ENCODE peak calls at places on chromosomes 13 and 19, in eight cellular contexts. D, W, B, H, J, U, I and F are unnamed samples.

GRCh38 chr19:55383789-55384575 is at the start of gene TMEM238:
- DNase-seq in D (no peak), W (peak), B (peak), H (no peak), J (no peak), U (no peak), I (peak), F (peak)

GRCh38 chr13:114015608-114016295 is 41.9 kb upstream of the C13orf46 start:
- DNase-seq in D (no peak), W (peak), B (no peak), H (no peak), J (no peak), U (no peak), I (no peak), F (no peak)

GRCh38 chr13:22375151-22375550 is 704.3 kb downstream of the FGF9 start:
- DNase-seq in D (peak), W (no peak), B (no peak), H (no peak), J (no peak), U (no peak), I (no peak), F (no peak)

GRCh38 chr19:6753178-6754031 is 13.8 kb downstream of the SH2D3A start:
- DNase-seq in D (no peak), W (peak), B (peak), H (peak), J (peak), U (no peak), I (peak), F (peak)

GRCh38 chr19:5107432-5108122 is 138.7 kb downstream of the KDM4B start:
- DNase-seq in D (no peak), W (no peak), B (no peak), H (no peak), J (no peak), U (no peak), I (no peak), F (no peak)

GRCh38 chr19:51750381-51751124 is 1.1 kb downstream of the FPR1 start:
- DNase-seq in D (no peak), W (no peak), B (peak), H (no peak), J (no peak), U (no peak), I (no peak), F (no peak)

GRCh38 chr13:27171244-27171829 is at the start of gene USP12:
- DNase-seq in D (no peak), W (peak), B (peak), H (peak), J (no peak), U (no peak), I (peak), F (no peak)

GRCh38 chr19:10808937-10809655 is 26.9 kb downstream of the TMED1 start:
- DNase-seq in D (no peak), W (no peak), B (no peak), H (no peak), J (no peak), U (no peak), I (no peak), F (no peak)

GRCh38 chr19:3025516-3025890 is 3.6 kb downstream of the TLE2 start:
- DNase-seq in D (peak), W (no peak), B (no peak), H (no peak), J (no peak), U (no peak), I (no peak), F (no peak)

GRCh38 chr13:76887070-76887563 is 912 bp upstream of the KCTD12 start:
- DNase-seq in D (no peak), W (no peak), B (no peak), H (peak), J (no peak), U (no peak), I (no peak), F (no peak)

GRCh38 chr19:35044317-35045117 is 3.0 kb downstream of the HPN start:
- DNase-seq in D (no peak), W (peak), B (peak), H (peak), J (peak), U (no peak), I (peak), F (peak)

GRCh38 chr13:39881887-39882286 is 226.4 kb downstream of the COG6 start:
- DNase-seq in D (no peak), W (no peak), B (no peak), H (no peak), J (no peak), U (no peak), I (no peak), F (no peak)

GRCh38 chr13:44739120-44739519 is 163.0 kb upstream of the TSC22D1 start:
- DNase-seq in D (no peak), W (no peak), B (no peak), H (no peak), J (no peak), U (no peak), I (no peak), F (no peak)

GRCh38 chr19:48471836-48472235 is 2.7 kb downstream of the CYTH2 start:
- DNase-seq in D (no peak), W (no peak), B (no peak), H (no peak), J (no peak), U (no peak), I (no peak), F (no peak)

GRCh38 chr19:36688058-36688457 is 646 bp downstream of the ZNF567 start:
- DNase-seq in D (no peak), W (no peak), B (no peak), H (no peak), J (no peak), U (no peak), I (no peak), F (no peak)

GRCh38 chr19:13817018-13817614 is 21.9 kb downstream of the ZSWIM4 start:
- DNase-seq in D (no peak), W (no peak), B (no peak), H (no peak), J (no peak), U (no peak), I (no peak), F (peak)